ENCODE peak calls at places on chromosome 6, in six cellular contexts. D is endothelial cell of umbilical vein, F is esophagus muscularis mucosa, B is transverse colon, C is HCT116, M is GM12878. V is an unnamed sample.

GRCh38 chr6:28522594-28523557 is 2.8 kb upstream of the GPX5 start:
- DNase-seq in D (no peak), F (peak; percentile 57), B (no peak), C (no peak), M (no peak), V (no peak)

GRCh38 chr6:142400495-142400894 is 98.7 kb downstream of the ADGRG6 start:
- DNase-seq in D (peak; percentile 98), F (no peak), B (no peak), C (no peak), M (no peak), V (no peak)

GRCh38 chr6:37565267-37566208 is 65.8 kb upstream of the CCDC167 start:
- DNase-seq in D (peak; percentile 21), F (no peak), B (no peak), C (no peak), M (no peak), V (no peak)

GRCh38 chr6:128519132-128519930 is 1.1 kb downstream of the PTPRK start:
- DNase-seq in D (peak; percentile 69), F (no peak), B (peak; percentile 50), C (no peak), M (no peak), V (peak; percentile 70)

GRCh38 chr6:142846883-142847287 is 98.1 kb downstream of the HIVEP2 start:
- DNase-seq in D (peak; percentile 91), F (no peak), B (no peak), C (no peak), M (no peak), V (no peak)

GRCh38 chr6:158115102-158115501 is 53.0 kb downstream of the SERAC1 start:
- DNase-seq in D (no peak), F (no peak), B (no peak), C (no peak), M (no peak), V (no peak)

GRCh38 chr6:160398674-160399271 is 50.6 kb downstream of the SLC22A3 start:
- DNase-seq in D (no peak), F (no peak), B (no peak), C (no peak), M (peak; percentile 24), V (no peak)

GRCh38 chr6:81384921-81385320 is 367.6 kb downstream of the TENT5A start:
- DNase-seq in D (no peak), F (no peak), B (no peak), C (no peak), M (no peak), V (no peak)

GRCh38 chr6:36600564-36601146 is 6.5 kb downstream of the SRSF3 start:
- DNase-seq in D (no peak), F (no peak), B (no peak), C (no peak), M (no peak), V (no peak)

GRCh38 chr6:6080975-6081374 is 74.2 kb upstream of the NRN1 start:
- DNase-seq in D (no peak), F (no peak), B (no peak), C (no peak), M (no peak), V (no peak)

GRCh38 chr6:43878823-43879495 is 108.9 kb downstream of the VEGFA start:
- DNase-seq in D (no peak), F (no peak), B (peak; percentile 19), C (no peak), M (no peak), V (peak; percentile 21)

GRCh38 chr6:155340464-155341129 is 26.3 kb upstream of the TFB1M start:
- DNase-seq in D (no peak), F (no peak), B (no peak), C (peak; percentile 16), M (no peak), V (no peak)

DNA sequence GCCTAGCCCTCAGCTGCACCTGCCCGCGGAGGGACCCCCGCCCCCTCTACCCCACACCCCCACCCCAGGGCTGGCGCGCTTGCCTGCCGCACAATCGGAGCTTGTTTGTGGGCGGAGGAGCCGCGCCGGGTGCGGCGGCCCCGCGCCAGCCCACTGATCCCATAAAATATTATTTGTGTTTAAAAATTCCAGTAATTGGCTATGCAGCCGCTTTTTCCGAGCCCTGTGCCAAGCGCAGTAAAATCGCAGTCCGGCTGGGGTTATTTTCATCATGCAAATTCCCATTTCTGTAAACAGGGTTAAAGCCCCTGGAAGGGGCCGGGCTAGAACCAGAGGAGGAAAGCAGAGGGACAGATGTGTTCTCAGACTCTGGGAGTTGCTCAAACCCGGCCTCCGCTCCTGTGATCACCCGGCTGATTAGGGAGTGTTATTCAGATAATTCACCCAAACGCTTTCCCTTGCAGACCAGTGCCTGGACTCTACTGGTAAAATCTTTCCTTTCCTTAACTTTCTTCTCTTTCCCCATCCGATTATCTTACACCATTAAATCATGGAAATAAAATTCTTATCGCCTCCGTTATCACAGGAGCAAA is 93.1 kb downstream of the NCR2 start:
- DNase-seq in D (peak; percentile 22), F (no peak), B (peak; percentile 51), C (no peak), M (no peak), V (no peak)
- H3K4me3 ChIP-seq in D (no peak overlapping the region), F (peak overlapping the region; percentile 61), B (peak overlapping the region; percentile 50), C (peak overlapping the region; percentile 47), M (peak overlapping the region; percentile 29), V (no peak overlapping the region)

GRCh38 chr6:90469906-90470305 is 117.0 kb downstream of the MAP3K7 start:
- DNase-seq in D (no peak), F (no peak), B (no peak), C (no peak), M (no peak), V (no peak)
- TF ChIP-seq POLR2AphosphoS5 in D (no peak), F (no peak), B (no peak), C (no peak), M (no peak), V (no peak)

GRCh38 chr6:3723966-3724365 is 27.5 kb downstream of the PXDC1 start:
- DNase-seq in D (no peak), F (no peak), B (no peak), C (no peak), M (no peak), V (peak; percentile 45)

GRCh38 chr6:3724451-3725144 is 26.9 kb downstream of the PXDC1 start:
- DNase-seq in D (no peak), F (no peak), B (no peak), C (no peak), M (no peak), V (peak; percentile 70)

GRCh38 chr6:3722211-3722621 is 29.3 kb downstream of the PXDC1 start:
- DNase-seq in D (no peak), F (no peak), B (no peak), C (no peak), M (no peak), V (no peak)

GRCh38 chr6:3722785-3723184 is 28.7 kb downstream of the PXDC1 start:
- DNase-seq in D (no peak), F (no peak), B (no peak), C (no peak), M (no peak), V (peak; percentile 41)

GRCh38 chr6:3723251-3723650 is 28.3 kb downstream of the PXDC1 start:
- DNase-seq in D (no peak), F (no peak), B (no peak), C (no peak), M (no peak), V (peak; percentile 69)
- H3K36me3 ChIP-seq in D (peaks cover 35% of the 10 kb centered on the region), F (peaks cover 79% of the 10 kb centered on the region), B (no peaks in the 10 kb centered on the region), C (no peaks in the 10 kb centered on the region), M (no peaks in the 10 kb centered on the region), V (no peaks in the 10 kb centered on the region)

DNA sequence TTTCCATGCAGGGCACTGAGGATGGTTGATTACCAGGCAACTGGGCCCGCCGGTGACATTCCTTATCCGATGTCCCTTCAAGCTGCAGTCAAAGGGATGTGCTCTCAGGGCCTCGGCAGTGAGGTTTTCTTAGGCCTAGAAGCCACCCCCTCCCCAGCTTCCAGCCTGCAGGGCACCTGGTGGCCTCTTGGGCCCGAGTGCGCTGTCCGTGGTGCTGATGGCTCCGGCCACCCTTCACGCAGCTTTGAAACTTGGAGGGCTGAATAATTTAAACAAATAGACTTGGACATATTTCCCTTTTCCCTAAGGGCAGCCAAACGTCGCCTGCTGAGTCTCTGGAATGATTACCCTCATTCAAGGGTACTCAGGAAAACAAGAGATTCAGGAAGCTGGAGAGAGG is 8.9 kb upstream of the MLN start:
- DNase-seq in D (peak; percentile 52), F (no peak), B (no peak), C (no peak), M (no peak), V (no peak)
- H3K4me3 ChIP-seq in D (no peak overlapping the region), F (no peak overlapping the region), B (no peak overlapping the region), C (no peak overlapping the region), M (no peak overlapping the region), V (no peak overlapping the region)

DNA sequence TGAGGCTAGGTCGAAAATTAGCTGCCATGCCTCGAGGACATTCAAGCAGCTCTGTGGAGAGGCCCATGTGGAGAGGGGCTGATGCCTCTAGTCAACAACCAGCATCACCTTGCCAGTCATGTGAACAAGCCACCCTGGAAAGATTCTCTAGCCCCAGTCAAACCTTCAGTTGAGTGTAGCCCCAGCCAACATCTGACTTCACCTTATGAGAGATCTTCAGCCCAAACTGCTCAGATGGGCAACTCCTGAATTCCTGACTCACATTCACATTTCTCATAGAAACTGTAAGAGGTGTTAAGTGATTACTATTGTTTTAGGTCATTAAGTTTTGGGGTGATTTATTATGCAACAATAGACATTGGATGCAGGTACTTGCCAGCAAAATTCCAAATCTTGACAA is 44.9 kb downstream of the GJA10 start:
- DNase-seq in D (no peak), F (no peak), B (no peak), C (no peak), M (no peak), V (no peak)
- TF ChIP-seq POLR2AphosphoS5 in D (no peak), F (no peak), B (no peak), C (no peak), M (no peak), V (no peak)